ENCODE peak calls at places on chromosomes 13 and 19, in eight cellular contexts. S is lung, C is HAP-1, X is body of pancreas, N is mammary epithelial cell, W is right cardiac atrium, Q is psoas muscle, V is IMR-90. L is an unnamed sample. For H3K9me3 and H3K4me1, the result is how much of the 10 kb centered on the place peaks cover.

GRCh38 chr13:27928805-27929753 is 9.3 kb downstream of the PDX1 start:
- DNase-seq in C (no peak), V (no peak), Q (no peak), N (no peak), S (no peak), W (no peak), X (no peak), L (no peak)

GRCh38 chr19:46206176-46206575 is 23.4 kb upstream of the IGFL1 start:
- DNase-seq in C (no peak), V (no peak), Q (peak), X (no peak), N (peak), S (no peak), W (no peak), L (no peak)

GRCh38 chr13:111213964-111214726 is 99.0 kb downstream of the ARHGEF7 start:
- DNase-seq in X (no peak), Q (peak), S (peak), V (no peak), N (no peak), W (peak), C (no peak), L (no peak)

GRCh38 chr13:113035209-113035800 is 66.3 kb downstream of the MCF2L start:
- DNase-seq in V (no peak), C (no peak), Q (no peak), N (no peak), X (no peak), S (no peak), W (peak), L (no peak)

GRCh38 chr13:25429466-25429865 is 57.7 kb downstream of the ATP8A2 start:
- DNase-seq in X (no peak), S (no peak), N (no peak), C (no peak), W (no peak), Q (no peak), V (no peak), L (no peak)

GRCh38 chr13:99686157-99686572 is 184.9 kb downstream of the TM9SF2 start:
- DNase-seq in N (no peak), X (peak), Q (no peak), V (peak), S (no peak), C (no peak), W (peak), L (peak)

GRCh38 chr13:20182231-20182846 is 10.4 kb downstream of the GJB2 start:
- DNase-seq in X (peak), N (peak), V (peak), S (peak), W (no peak), C (peak), Q (no peak), L (no peak)

GRCh38 chr13:113953561-113953960 is 20.3 kb downstream of the C13orf46 start:
- DNase-seq in Q (peak), W (peak), V (no peak), X (no peak), N (no peak), C (no peak), S (no peak), L (peak)

GRCh38 chr13:96822900-96823299 is 171.4 kb downstream of the OXGR1 start:
- DNase-seq in X (peak), N (peak), Q (no peak), C (peak), W (no peak), V (no peak), S (no peak), L (no peak)

GRCh38 chr19:8253678-8254077 is 44.5 kb downstream of the CERS4 start:
- DNase-seq in N (no peak), W (peak), X (no peak), S (no peak), C (no peak), Q (peak), V (peak), L (no peak)

GRCh38 chr13:53137777-53138176 is 109.2 kb downstream of the OLFM4 start:
- DNase-seq in N (no peak), S (no peak), Q (no peak), W (no peak), C (no peak), V (peak), X (no peak), L (no peak)

GRCh38 chr19:38276942-38277517 is 12.7 kb downstream of the SPINT2 start:
- DNase-seq in W (no peak), V (no peak), Q (no peak), N (no peak), X (no peak), S (no peak), C (no peak), L (no peak)

GRCh38 chr13:38967446-38967845 is 23.2 kb downstream of the STOML3 start:
- DNase-seq in V (no peak), C (no peak), W (no peak), X (no peak), S (no peak), N (no peak), Q (no peak), L (no peak)

GRCh38 chr13:48797127-48797526 is 143.4 kb downstream of the CYSLTR2 start:
- DNase-seq in V (no peak), S (no peak), W (no peak), C (no peak), X (no peak), Q (no peak), N (no peak), L (no peak)

GRCh38 chr13:108269601-108270328 is at the start of gene TNFSF13B:
- DNase-seq in S (no peak), C (peak), Q (peak), V (peak), N (peak), X (peak), W (peak), L (peak)

GRCh38 chr19:28009696-28010095 is 1203.3 kb downstream of the UQCRFS1 start:
- DNase-seq in C (no peak), W (no peak), X (no peak), V (no peak), Q (no peak), S (no peak), N (no peak), L (no peak)

GRCh38 chr19:17932485-17933338 is at the start of gene CCDC124:
- DNase-seq in C (peak), X (peak), V (peak), W (peak), S (peak), Q (peak), N (peak), L (peak)

GRCh38 chr13:106919638-106920037 is 351.7 kb upstream of the ARGLU1 start:
- DNase-seq in C (no peak), V (no peak), S (no peak), Q (peak), X (peak), N (no peak), W (peak), L (peak)

GRCh38 chr13:41740479-41740878 is 220.4 kb downstream of the VWA8 start:
- DNase-seq in N (no peak), C (no peak), Q (no peak), X (no peak), S (no peak), W (no peak), V (no peak), L (no peak)

GRCh38 chr13:24306632-24307031 is 2.7 kb upstream of the C1QTNF9 start:
- DNase-seq in S (no peak), X (no peak), V (peak), N (peak), C (no peak), Q (no peak), W (no peak), L (no peak)

GRCh38 chr19:33492090-33492489 is 29.5 kb downstream of the PEPD start:
- DNase-seq in X (no peak), C (no peak), V (no peak), N (no peak), S (no peak), Q (no peak), W (no peak), L (no peak)

GRCh38 chr19:44371815-44372480 is 15.5 kb upstream of the ZNF112 start:
- DNase-seq in C (no peak), N (no peak), V (no peak), S (no peak), W (no peak), X (no peak), Q (no peak), L (no peak)

DNA sequence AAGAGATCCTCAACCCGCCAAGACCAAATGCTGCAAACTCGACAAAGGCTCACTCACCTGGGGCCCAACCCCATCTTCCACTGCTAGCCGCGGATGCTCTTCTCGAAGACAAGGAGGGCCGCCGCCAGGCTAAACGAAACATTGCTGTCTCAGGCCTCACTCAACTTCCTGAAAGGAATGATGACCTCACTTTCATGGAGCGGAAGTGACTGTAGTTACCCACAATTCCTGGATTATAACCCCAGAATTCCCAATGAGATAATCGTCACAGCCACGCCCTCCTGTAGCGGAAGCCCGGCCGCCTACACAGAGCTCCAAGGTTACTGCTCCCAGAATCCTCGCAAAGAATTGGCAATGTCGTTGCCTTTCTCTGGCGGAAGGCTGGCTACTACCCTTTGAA is 10.5 kb upstream of the ZNF112 start:
- DNase-seq in V (no peak), N (no peak), X (no peak), S (no peak), W (no peak), C (no peak), Q (no peak), L (no peak)
- H3K9me3 ChIP-seq in V (under half), N (under half), X (under half), S (under half), W (under half), C (under half), Q (under half), L (under half)

DNA sequence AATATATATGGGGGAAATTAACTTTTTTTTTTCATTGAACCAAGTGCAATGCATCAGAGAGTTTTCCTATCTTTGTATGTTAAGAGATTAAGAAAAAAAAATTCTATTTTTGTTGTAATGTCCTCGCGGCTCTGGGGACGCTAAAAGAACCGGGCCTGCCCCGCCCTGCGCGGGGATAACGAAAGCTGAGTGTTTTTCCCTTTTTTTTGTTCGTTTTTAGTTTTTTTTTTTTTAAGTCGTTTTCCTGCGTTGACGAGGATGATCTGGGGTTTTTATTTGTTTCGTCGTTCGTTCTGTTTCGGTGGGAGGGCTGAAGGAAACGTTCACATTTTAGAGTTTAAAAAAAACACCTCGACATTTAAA is 5.7 kb downstream of the LYL1 start:
- DNase-seq in Q (no peak), X (no peak), S (no peak), W (peak), N (no peak), C (no peak), V (no peak), L (no peak)
- H3K4me1 ChIP-seq in Q (under half), X (under half), S (under half), W (under half), N (under half), C (under half), V (under half), L (under half)

DNA sequence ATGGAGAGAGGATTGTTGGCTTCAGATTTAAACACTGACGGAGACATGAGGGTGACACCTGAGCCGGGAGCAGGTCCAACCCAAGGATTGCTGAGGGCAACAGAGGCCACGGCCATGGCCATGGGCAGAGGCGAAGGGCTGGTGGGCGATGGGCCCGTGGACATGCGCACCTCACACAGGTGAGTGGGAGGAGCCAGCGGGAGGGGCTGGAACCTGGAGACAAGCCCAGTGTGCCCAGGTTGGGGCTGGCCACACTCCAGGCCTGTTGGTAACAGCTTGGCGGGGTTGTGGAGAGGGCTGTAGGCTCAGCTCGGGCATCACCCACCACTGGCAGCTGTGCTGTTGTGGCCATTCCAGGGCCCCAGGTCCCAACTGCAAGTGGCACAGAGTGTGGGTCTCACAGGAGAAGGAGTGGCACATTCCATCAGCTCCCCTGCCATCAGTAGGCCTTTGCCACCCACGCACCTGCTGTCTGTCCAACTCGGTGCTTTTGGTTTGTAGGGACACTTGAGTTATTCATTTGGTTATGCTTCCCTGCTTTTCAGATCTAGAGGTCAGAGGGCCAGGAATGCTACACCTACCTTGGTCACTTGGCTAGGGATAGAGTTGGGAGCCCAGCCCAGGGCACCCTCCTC is 49.8 kb downstream of the TSSK6 start:
- DNase-seq in Q (peak), N (no peak), C (no peak), S (no peak), W (no peak), V (no peak), X (peak), L (no peak)
- H3K4me3 ChIP-seq in Q (no peak), N (no peak), C (no peak), S (no peak), W (no peak), V (no peak), X (no peak), L (no peak)

GRCh38 chr19:57321164-57321563 is 892 bp downstream of the ZNF543 start:
- DNase-seq in S (no peak), W (no peak), N (no peak), C (no peak), Q (no peak), X (no peak), V (no peak), L (no peak)

GRCh38 chr19:57327993-57328392 is 7.7 kb downstream of the ZNF543 start:
- DNase-seq in C (no peak), X (no peak), Q (no peak), S (no peak), N (no peak), W (no peak), V (no peak), L (no peak)

GRCh38 chr19:57321746-57322145 is 1.5 kb downstream of the ZNF543 start:
- DNase-seq in S (no peak), Q (no peak), C (no peak), V (no peak), N (no peak), W (no peak), X (no peak), L (no peak)

GRCh38 chr19:57320180-57321084 is at the start of gene ZNF543:
- DNase-seq in N (peak), S (peak), X (peak), Q (peak), C (peak), W (peak), V (peak), L (peak)

DNA sequence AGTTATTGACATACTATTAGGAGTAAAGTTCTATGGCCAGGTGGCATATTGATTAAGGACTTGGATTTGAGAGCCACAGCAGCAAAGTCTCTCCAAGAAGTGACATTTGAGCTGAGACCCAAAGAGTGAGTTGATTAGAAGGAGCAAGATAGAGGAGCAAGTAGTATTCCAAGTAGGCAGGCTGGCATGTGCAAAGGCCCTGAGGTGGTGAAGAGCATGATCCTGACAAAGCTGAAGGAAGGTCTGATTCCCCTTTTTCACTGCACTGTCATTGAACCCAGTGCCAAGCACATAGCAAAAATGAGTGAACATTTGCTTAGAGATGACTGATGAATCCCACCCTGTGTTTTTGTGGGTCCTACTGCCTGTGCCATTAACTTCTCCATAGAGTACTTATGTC is 4.7 kb downstream of the ZNF543 start:
- DNase-seq in X (no peak), S (no peak), C (no peak), V (no peak), N (no peak), Q (no peak), W (no peak), L (no peak)
- H3K9me3 ChIP-seq in X (under half), S (under half), C (under half), V (under half), N (under half), Q (under half), W (under half), L (half or more)

GRCh38 chr19:13982773-13983172 is 23.3 kb downstream of the RFX1 start:
- DNase-seq in C (no peak), X (no peak), W (peak), V (no peak), N (no peak), S (no peak), Q (no peak), L (no peak)

GRCh38 chr19:13981467-13981866 is 24.7 kb downstream of the RFX1 start:
- DNase-seq in S (no peak), N (no peak), X (no peak), Q (no peak), W (no peak), V (no peak), C (no peak), L (no peak)

GRCh38 chr19:13981021-13981420 is 25.1 kb downstream of the RFX1 start:
- DNase-seq in Q (no peak), S (no peak), V (no peak), N (no peak), X (no peak), W (no peak), C (no peak), L (no peak)

GRCh38 chr19:13983213-13983889 is 22.8 kb downstream of the RFX1 start:
- DNase-seq in N (no peak), Q (no peak), S (no peak), W (no peak), V (no peak), C (no peak), X (peak), L (no peak)

DNA sequence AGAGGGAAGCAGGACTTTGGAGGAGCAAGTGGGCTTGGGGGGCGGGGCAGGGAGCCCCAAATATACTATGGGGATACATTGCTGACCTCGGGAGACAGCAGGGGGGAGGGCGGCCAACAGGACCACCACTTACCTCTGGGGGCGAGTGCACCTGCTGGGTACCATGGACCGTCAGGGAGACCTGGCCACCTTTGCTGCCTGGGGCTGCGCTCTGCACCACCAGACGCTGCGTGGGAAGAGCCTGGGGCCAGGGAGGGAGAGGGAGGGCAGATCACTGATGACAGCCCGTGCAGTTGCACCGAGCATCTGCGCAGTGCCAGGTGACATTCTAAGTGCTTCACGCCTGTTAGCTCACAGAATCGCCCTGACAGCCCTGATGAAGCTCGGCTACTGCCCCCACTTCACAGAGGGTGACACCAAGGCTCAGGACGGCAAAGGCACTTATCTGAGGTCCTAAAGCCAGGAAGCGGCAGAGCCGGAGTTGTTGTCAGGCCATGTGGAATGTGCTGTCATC is 24.1 kb downstream of the RFX1 start:
- DNase-seq in N (no peak), C (no peak), S (no peak), V (no peak), Q (no peak), X (peak), W (no peak), L (no peak)
- H3K4me1 ChIP-seq in N (under half), C (under half), S (under half), V (under half), Q (under half), X (under half), W (under half), L (under half)

GRCh38 chr19:48511321-48511731 is 309 bp downstream of the LMTK3 start:
- DNase-seq in W (no peak), V (no peak), S (no peak), N (no peak), X (no peak), Q (no peak), C (no peak), L (no peak)
- H3K4me3 ChIP-seq in W (no peak), V (no peak), S (no peak), N (no peak), X (no peak), Q (no peak), C (no peak), L (no peak)

GRCh38 chr19:3691726-3692125 is 8.5 kb downstream of the PIP5K1C start:
- DNase-seq in S (no peak), Q (no peak), X (no peak), V (no peak), W (no peak), N (no peak), C (no peak), L (no peak)

GRCh38 chr19:3694361-3695123 is 5.7 kb downstream of the PIP5K1C start:
- DNase-seq in S (no peak), C (no peak), Q (no peak), X (no peak), W (peak), V (no peak), N (no peak), L (no peak)

GRCh38 chr19:3692141-3693029 is 7.9 kb downstream of the PIP5K1C start:
- DNase-seq in W (no peak), V (no peak), S (no peak), N (no peak), Q (no peak), X (no peak), C (peak), L (no peak)

GRCh38 chr19:3691372-3691716 is 8.9 kb downstream of the PIP5K1C start:
- DNase-seq in N (no peak), X (no peak), S (no peak), V (no peak), C (no peak), Q (no peak), W (no peak), L (no peak)

DNA sequence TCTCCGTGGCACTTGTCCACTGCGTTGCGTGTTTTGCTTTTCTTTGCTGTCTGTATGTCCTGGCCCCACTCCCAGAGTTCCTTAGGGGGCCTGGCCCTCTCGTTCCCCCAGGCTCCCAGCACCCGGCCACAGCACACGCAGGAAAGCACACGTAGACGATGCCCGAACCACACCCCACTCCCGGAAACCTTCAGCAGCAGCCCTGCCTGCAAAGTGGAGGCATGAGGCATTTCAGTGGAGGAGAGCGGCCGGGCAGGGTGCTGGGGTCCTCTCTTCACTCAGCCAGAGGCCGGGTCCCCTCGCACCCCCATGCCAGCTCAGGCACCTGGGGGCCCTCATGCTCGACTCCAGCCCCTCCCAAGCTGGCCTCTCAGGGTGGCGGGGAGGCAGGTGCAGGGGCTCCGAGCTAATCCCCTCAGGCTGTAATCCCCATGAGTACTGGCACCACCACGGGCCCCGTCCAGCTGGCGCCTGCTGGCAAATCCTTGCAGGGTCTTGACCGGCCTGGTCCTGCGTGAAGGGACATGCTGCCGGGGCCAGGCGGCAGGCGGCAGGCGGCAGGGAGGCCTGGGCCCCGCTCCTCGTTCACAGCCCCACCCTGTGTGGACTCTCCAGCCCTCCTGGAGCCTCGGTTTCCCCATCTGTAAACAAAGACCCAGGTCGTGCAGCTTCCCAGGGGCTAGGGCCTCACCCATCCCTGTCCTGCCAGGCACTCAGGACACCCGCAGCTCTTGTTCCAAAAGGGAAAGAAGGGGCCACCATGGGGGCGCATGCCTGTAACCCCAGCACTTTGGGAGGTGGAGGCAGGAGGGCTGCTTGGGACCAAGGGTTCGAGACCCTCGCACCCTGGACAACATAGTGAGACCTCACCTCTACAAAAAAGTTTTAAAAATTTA is 7.0 kb downstream of the PIP5K1C start:
- DNase-seq in S (no peak), Q (no peak), C (no peak), X (no peak), V (no peak), W (no peak), N (no peak), L (no peak)
- H3K9me3 ChIP-seq in S (under half), Q (under half), C (under half), X (under half), V (under half), W (under half), N (under half), L (under half)